ENCODE peak calls at places on chromosomes 6 and 20, in six cellular contexts. I is heart right ventricle; X is MV-4-11; N is T follicular helper cell; P is effector memory CD4-positive, alpha-beta T cell; Z is psoas muscle. G is an unnamed sample.

GRCh38 chr6:2020909-2021308 is 224.5 kb downstream of the GMDS start:
- DNase-seq in Z (no peak), P (no peak), X (peak; percentile 40), N (no peak), I (no peak), G (no peak)

GRCh38 chr6:127180421-127180820 is 62.0 kb downstream of the RSPO3 start:
- DNase-seq in I (no peak), N (no peak), P (no peak), X (no peak), Z (no peak), G (no peak)

GRCh38 chr20:2800590-2801458 is at the start of gene CPXM1:
- DNase-seq in N (no peak), X (peak; percentile 95), Z (no peak), I (no peak), P (no peak), G (peak; percentile 81)

GRCh38 chr6:142731611-142732010 is 213.4 kb downstream of the HIVEP2 start:
- DNase-seq in P (no peak), X (no peak), Z (no peak), I (no peak), N (no peak), G (no peak)

GRCh38 chr6:71248306-71248705 is 40.3 kb upstream of the OGFRL1 start:
- DNase-seq in I (peak; percentile 9), N (no peak), X (peak; percentile 98), Z (no peak), P (no peak), G (no peak)

GRCh38 chr6:111757342-111757741 is 115.9 kb downstream of the FYN start:
- DNase-seq in X (no peak), I (no peak), Z (no peak), P (no peak), N (no peak), G (no peak)

GRCh38 chr6:106453756-106454367 is 93.3 kb downstream of the CRYBG1 start:
- DNase-seq in N (no peak), Z (no peak), X (no peak), I (no peak), P (no peak), G (no peak)

GRCh38 chr6:107987805-107988204 is 29.8 kb upstream of the SEC63 start:
- DNase-seq in Z (no peak), N (no peak), X (no peak), I (no peak), P (no peak), G (no peak)

GRCh38 chr6:42383421-42384208 is 68.1 kb downstream of the TRERF1 start:
- DNase-seq in X (no peak), N (no peak), P (no peak), Z (no peak), I (no peak), G (peak; percentile 5)

GRCh38 chr6:138785980-138786379 is 9.9 kb upstream of the ECT2L start:
- DNase-seq in N (no peak), I (peak; percentile 37), Z (no peak), X (no peak), P (no peak), G (no peak)

G was measured in natural killer cell treated with Interleukin-12 subunit alpha and Interleukin-12 subunit beta and Interleukin-15 and Interleukin-18, amount 100 ng/mL, for 72 hours.